ENCODE peak calls at places on chromosomes 7 and 10, in six cellular contexts. One of them, this sample, is unnamed.

GRCh38 chr7:99928994-99929729 is at the start of gene GJC3:
- DNase-seq in PC-9: peak; percentile 68
- DNase-seq in upper lobe of left lung: peak; percentile 85
- DNase-seq in GM20000: peak; percentile 53
- DNase-seq in heart right ventricle: peak; percentile 68
- DNase-seq in HFFc6: peak; percentile 66
- DNase-seq in this sample: peak; percentile 47

GRCh38 chr7:36216063-36216684 is 63.1 kb downstream of the EEPD1 start:
- DNase-seq in HFFc6: peak; percentile 43
- DNase-seq in PC-9: no peak
- DNase-seq in GM20000: no peak
- DNase-seq in heart right ventricle: no peak
- DNase-seq in upper lobe of left lung: no peak
- DNase-seq in this sample: no peak

GRCh38 chr7:155224116-155224811 is 73.4 kb upstream of the INSIG1 start:
- DNase-seq in upper lobe of left lung: no peak
- DNase-seq in GM20000: no peak
- DNase-seq in HFFc6: no peak
- DNase-seq in PC-9: no peak
- DNase-seq in heart right ventricle: no peak
- DNase-seq in this sample: no peak

GRCh38 chr7:158541330-158542010 is 46.2 kb downstream of the PTPRN2 start:
- DNase-seq in heart right ventricle: no peak
- DNase-seq in HFFc6: no peak
- DNase-seq in GM20000: peak; percentile 85
- DNase-seq in PC-9: no peak
- DNase-seq in upper lobe of left lung: no peak
- DNase-seq in this sample: no peak

GRCh38 chr7:157096286-157097055 is 42.3 kb upstream of the UBE3C start:
- DNase-seq in heart right ventricle: no peak
- DNase-seq in GM20000: no peak
- DNase-seq in upper lobe of left lung: no peak
- DNase-seq in HFFc6: no peak
- DNase-seq in PC-9: no peak
- DNase-seq in this sample: no peak

GRCh38 chr7:13981070-13981469 is 8.4 kb downstream of the ETV1 start:
- DNase-seq in HFFc6: peak; percentile 93
- DNase-seq in PC-9: peak; percentile 72
- DNase-seq in GM20000: no peak
- DNase-seq in upper lobe of left lung: no peak
- DNase-seq in heart right ventricle: no peak
- DNase-seq in this sample: no peak

GRCh38 chr10:22459496-22459895 is 114.2 kb downstream of the SPAG6 start:
- DNase-seq in GM20000: no peak
- DNase-seq in HFFc6: no peak
- DNase-seq in heart right ventricle: no peak
- DNase-seq in upper lobe of left lung: no peak
- DNase-seq in PC-9: no peak
- DNase-seq in this sample: no peak

GRCh38 chr7:14858410-14858809 is 44.1 kb downstream of the DGKB start:
- DNase-seq in upper lobe of left lung: no peak
- DNase-seq in heart right ventricle: no peak
- DNase-seq in HFFc6: no peak
- DNase-seq in PC-9: no peak
- DNase-seq in GM20000: no peak
- DNase-seq in this sample: no peak

GRCh38 chr7:98051118-98051744 is 55.4 kb upstream of the LMTK2 start:
- DNase-seq in GM20000: peak; percentile 28
- DNase-seq in PC-9: peak; percentile 11
- DNase-seq in heart right ventricle: no peak
- DNase-seq in HFFc6: no peak
- DNase-seq in upper lobe of left lung: peak; percentile 57
- DNase-seq in this sample: no peak

GRCh38 chr7:55018361-55019328 is at the start of gene EGFR:
- DNase-seq in heart right ventricle: peak; percentile 84
- DNase-seq in GM20000: peak; percentile 65
- DNase-seq in PC-9: peak; percentile 96
- DNase-seq in upper lobe of left lung: peak; percentile 95
- DNase-seq in HFFc6: peak; percentile 72
- DNase-seq in this sample: peak; percentile 42

GRCh38 chr7:2517004-2517403 is 2.6 kb upstream of the LFNG start:
- DNase-seq in upper lobe of left lung: no peak
- DNase-seq in PC-9: no peak
- DNase-seq in GM20000: no peak
- DNase-seq in heart right ventricle: no peak
- DNase-seq in HFFc6: peak; percentile 88
- DNase-seq in this sample: no peak

GRCh38 chr10:86614853-86615252 is 39.5 kb upstream of the OPN4 start:
- DNase-seq in GM20000: no peak
- DNase-seq in PC-9: no peak
- DNase-seq in heart right ventricle: no peak
- DNase-seq in HFFc6: no peak
- DNase-seq in upper lobe of left lung: no peak
- DNase-seq in this sample: no peak

GRCh38 chr7:123633553-123633952 is 22.1 kb upstream of the LMOD2 start:
- DNase-seq in PC-9: peak; percentile 33
- DNase-seq in heart right ventricle: no peak
- DNase-seq in GM20000: no peak
- DNase-seq in upper lobe of left lung: no peak
- DNase-seq in HFFc6: peak; percentile 53
- DNase-seq in this sample: no peak

GRCh38 chr7:52917982-52918578 is 117.4 kb upstream of the POM121L12 start:
- DNase-seq in heart right ventricle: no peak
- DNase-seq in PC-9: no peak
- DNase-seq in HFFc6: no peak
- DNase-seq in GM20000: no peak
- DNase-seq in upper lobe of left lung: no peak
- DNase-seq in this sample: no peak

GRCh38 chr7:107150375-107151073 is 18.3 kb upstream of the HBP1 start:
- DNase-seq in PC-9: peak; percentile 70
- DNase-seq in heart right ventricle: peak; percentile 38
- DNase-seq in GM20000: peak; percentile 18
- DNase-seq in upper lobe of left lung: no peak
- DNase-seq in HFFc6: peak; percentile 70
- DNase-seq in this sample: peak; percentile 78

GRCh38 chr10:31204090-31204489 is 114.9 kb upstream of the ZEB1 start:
- DNase-seq in PC-9: no peak
- DNase-seq in HFFc6: no peak
- DNase-seq in GM20000: no peak
- DNase-seq in heart right ventricle: no peak
- DNase-seq in upper lobe of left lung: no peak
- DNase-seq in this sample: no peak

GRCh38 chr10:124696446-124697392 is 47.5 kb downstream of the FAM53B start:
- DNase-seq in PC-9: no peak
- DNase-seq in GM20000: peak; percentile 81
- DNase-seq in upper lobe of left lung: no peak
- DNase-seq in HFFc6: no peak
- DNase-seq in heart right ventricle: no peak
- DNase-seq in this sample: no peak

GRCh38 chr10:110491346-110491745 is 6.4 kb upstream of the DUSP5 start:
- DNase-seq in PC-9: no peak
- DNase-seq in GM20000: no peak
- DNase-seq in upper lobe of left lung: no peak
- DNase-seq in HFFc6: peak; percentile 57
- DNase-seq in heart right ventricle: no peak
- DNase-seq in this sample: no peak

GRCh38 chr10:59907918-59908807 is 1.8 kb upstream of the CCDC6 start:
- DNase-seq in GM20000: peak; percentile 39
- DNase-seq in HFFc6: peak; percentile 79
- DNase-seq in PC-9: peak; percentile 55
- DNase-seq in upper lobe of left lung: no peak
- DNase-seq in heart right ventricle: no peak
- DNase-seq in this sample: no peak

GRCh38 chr7:89775459-89775858 is 378.8 kb upstream of the STEAP1 start:
- DNase-seq in GM20000: no peak
- DNase-seq in upper lobe of left lung: no peak
- DNase-seq in PC-9: no peak
- DNase-seq in heart right ventricle: no peak
- DNase-seq in HFFc6: no peak
- DNase-seq in this sample: no peak

GRCh38 chr10:68301790-68302502 is 29.9 kb upstream of the HNRNPH3 start:
- DNase-seq in HFFc6: peak; percentile 69
- DNase-seq in upper lobe of left lung: no peak
- DNase-seq in GM20000: peak; percentile 51
- DNase-seq in heart right ventricle: no peak
- DNase-seq in PC-9: peak; percentile 9
- DNase-seq in this sample: no peak

GRCh38 chr10:131843089-131843595 is 57.7 kb upstream of the PPP2R2D start:
- DNase-seq in GM20000: no peak
- DNase-seq in upper lobe of left lung: no peak
- DNase-seq in heart right ventricle: no peak
- DNase-seq in HFFc6: no peak
- DNase-seq in PC-9: no peak
- DNase-seq in this sample: no peak

GRCh38 chr7:116339564-116339963 is 129.2 kb downstream of the TES start:
- DNase-seq in HFFc6: peak; percentile 9
- DNase-seq in heart right ventricle: no peak
- DNase-seq in GM20000: no peak
- DNase-seq in upper lobe of left lung: no peak
- DNase-seq in PC-9: no peak
- DNase-seq in this sample: no peak

GRCh38 chr7:47937065-47937687 is 11.1 kb downstream of the PKD1L1 start:
- DNase-seq in PC-9: no peak
- DNase-seq in GM20000: peak; percentile 88
- DNase-seq in HFFc6: no peak
- DNase-seq in heart right ventricle: no peak
- DNase-seq in upper lobe of left lung: no peak
- DNase-seq in this sample: no peak

GRCh38 chr7:111107989-111108388 is 17.1 kb downstream of the LRRN3 start:
- DNase-seq in HFFc6: no peak
- DNase-seq in heart right ventricle: no peak
- DNase-seq in upper lobe of left lung: no peak
- DNase-seq in PC-9: no peak
- DNase-seq in GM20000: no peak
- DNase-seq in this sample: no peak

GRCh38 chr10:115491526-115492140 is 398.5 kb downstream of the ATRNL1 start:
- DNase-seq in heart right ventricle: no peak
- DNase-seq in GM20000: no peak
- DNase-seq in HFFc6: no peak
- DNase-seq in upper lobe of left lung: no peak
- DNase-seq in PC-9: no peak
- DNase-seq in this sample: no peak

GRCh38 chr7:106542550-106543220 is 118.3 kb downstream of the CCDC71L start:
- DNase-seq in heart right ventricle: no peak
- DNase-seq in GM20000: peak; percentile 56
- DNase-seq in HFFc6: peak; percentile 85
- DNase-seq in upper lobe of left lung: no peak
- DNase-seq in PC-9: peak; percentile 70
- DNase-seq in this sample: peak; percentile 41

GRCh38 chr10:132007681-132008080 is 26.0 kb upstream of the BNIP3 start:
- DNase-seq in GM20000: no peak
- DNase-seq in PC-9: no peak
- DNase-seq in HFFc6: no peak
- DNase-seq in upper lobe of left lung: no peak
- DNase-seq in heart right ventricle: no peak
- DNase-seq in this sample: no peak

GRCh38 chr10:94485094-94485493 is 60.5 kb upstream of the HELLS start:
- DNase-seq in heart right ventricle: no peak
- DNase-seq in upper lobe of left lung: no peak
- DNase-seq in GM20000: no peak
- DNase-seq in PC-9: no peak
- DNase-seq in HFFc6: no peak
- DNase-seq in this sample: no peak

GRCh38 chr10:48535416-48536225 is 69.3 kb downstream of the ARHGAP22 start:
- DNase-seq in PC-9: no peak
- DNase-seq in HFFc6: no peak
- DNase-seq in GM20000: no peak
- DNase-seq in upper lobe of left lung: no peak
- DNase-seq in heart right ventricle: no peak
- DNase-seq in this sample: no peak
- TF ChIP-seq CTCF in PC-9: no peak
- TF ChIP-seq CTCF in HFFc6: peak; percentile 33
- TF ChIP-seq CTCF in GM20000: peak; percentile 5
- TF ChIP-seq CTCF in upper lobe of left lung: no peak
- TF ChIP-seq CTCF in heart right ventricle: no peak
- TF ChIP-seq CTCF in this sample: no peak

GRCh38 chr7:20085086-20085485 is 132.1 kb downstream of the MACC1 start:
- DNase-seq in HFFc6: no peak
- DNase-seq in heart right ventricle: no peak
- DNase-seq in upper lobe of left lung: no peak
- DNase-seq in GM20000: no peak
- DNase-seq in PC-9: no peak
- DNase-seq in this sample: no peak
- TF ChIP-seq CTCF in HFFc6: no peak
- TF ChIP-seq CTCF in heart right ventricle: no peak
- TF ChIP-seq CTCF in upper lobe of left lung: no peak
- TF ChIP-seq CTCF in GM20000: no peak
- TF ChIP-seq CTCF in PC-9: no peak
- TF ChIP-seq CTCF in this sample: no peak

DNA sequence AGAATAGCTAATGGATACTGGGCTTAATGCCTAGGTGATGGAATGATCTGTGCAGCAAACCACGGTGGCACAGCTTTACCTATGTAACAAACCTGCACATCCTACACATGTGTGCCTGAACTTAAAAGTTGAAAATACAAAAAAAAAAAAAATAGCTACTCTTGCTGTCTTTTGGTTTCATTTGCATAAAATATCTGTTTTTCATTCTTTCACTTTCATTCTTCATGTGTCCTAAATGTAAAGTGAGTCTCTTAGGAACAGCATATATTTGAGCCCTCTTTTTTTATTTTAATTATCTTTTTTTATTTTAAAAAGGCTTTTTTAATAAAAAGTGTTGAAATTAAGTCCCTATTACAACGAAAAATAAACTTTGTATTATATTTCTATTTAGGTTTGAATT is 836.1 kb upstream of the KCND2 start:
- DNase-seq in upper lobe of left lung: no peak
- DNase-seq in HFFc6: no peak
- DNase-seq in heart right ventricle: no peak
- DNase-seq in GM20000: no peak
- DNase-seq in PC-9: no peak
- DNase-seq in this sample: no peak
- TF ChIP-seq CTCF in upper lobe of left lung: no peak
- TF ChIP-seq CTCF in HFFc6: no peak
- TF ChIP-seq CTCF in heart right ventricle: no peak
- TF ChIP-seq CTCF in GM20000: no peak
- TF ChIP-seq CTCF in PC-9: no peak
- TF ChIP-seq CTCF in this sample: no peak

DNA sequence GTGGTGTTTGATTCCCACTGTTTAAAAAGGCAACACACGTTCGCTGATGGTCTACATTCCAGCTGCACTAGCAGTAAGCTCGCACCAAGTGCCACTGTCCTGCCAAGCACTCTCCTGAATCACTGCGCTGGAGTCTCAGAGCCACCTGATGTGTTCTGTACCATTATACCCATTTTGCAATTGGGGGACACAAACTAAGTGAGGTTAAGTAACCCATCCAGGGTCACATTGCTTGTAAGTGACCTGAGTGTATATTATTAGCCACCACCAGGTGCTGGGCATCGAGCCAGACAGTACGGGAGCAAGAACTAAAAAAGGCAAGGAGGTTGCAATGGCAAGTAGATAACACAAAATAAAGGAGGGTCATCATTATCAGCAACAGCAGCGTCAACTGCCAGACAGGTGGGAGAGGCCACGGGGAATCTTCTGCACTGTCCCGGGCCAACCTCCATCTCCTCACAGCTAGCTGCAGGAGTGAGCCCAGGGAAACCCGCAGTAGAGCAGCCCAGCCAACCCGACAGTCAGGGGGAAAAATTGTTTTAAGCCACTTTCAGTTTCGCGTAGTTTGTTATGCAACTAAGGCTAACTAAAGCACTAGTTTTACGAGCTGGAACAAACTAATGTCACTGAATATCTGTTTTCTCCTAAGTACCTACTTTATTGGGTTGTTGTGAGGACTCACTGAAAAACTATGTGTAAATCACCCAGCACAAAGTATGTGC is 712 bp upstream of the CPVL start:
- DNase-seq in PC-9: no peak
- DNase-seq in upper lobe of left lung: no peak
- DNase-seq in heart right ventricle: peak; percentile 23
- DNase-seq in GM20000: no peak
- DNase-seq in HFFc6: peak; percentile 10
- DNase-seq in this sample: no peak
- TF ChIP-seq CTCF in PC-9: no peak
- TF ChIP-seq CTCF in upper lobe of left lung: no peak
- TF ChIP-seq CTCF in heart right ventricle: no peak
- TF ChIP-seq CTCF in GM20000: no peak
- TF ChIP-seq CTCF in HFFc6: no peak
- TF ChIP-seq CTCF in this sample: peak; percentile 12